ENCODE peak calls at places on chromosomes 11 and 22, in six cellular contexts. E is transverse colon, S is HFFc6, B is brain microvascular endothelial cell, H is GM12878, D is left ventricle myocardium inferior. X is an unnamed sample.

GRCh38 chr22:42039271-42039670 is 31.3 kb downstream of the NAGA start:
- DNase-seq in B (no peak), H (no peak), E (no peak), S (peak; percentile 44), D (no peak), X (peak; percentile 43)

GRCh38 chr11:58927393-58928081 is 11.8 kb upstream of the GLYATL1 start:
- DNase-seq in B (no peak), H (no peak), S (no peak), E (peak; percentile 43), D (no peak), X (peak; percentile 43)

GRCh38 chr11:35812850-35813249 is 131.0 kb upstream of the LDLRAD3 start:
- DNase-seq in H (no peak), E (no peak), S (no peak), D (peak; percentile 55), B (no peak), X (no peak)

GRCh38 chr11:63911440-63911839 is 5.5 kb downstream of the RCOR2 start:
- DNase-seq in B (no peak), S (no peak), E (no peak), H (no peak), D (no peak), X (no peak)

GRCh38 chr11:42976636-42977217 is 335.1 kb upstream of the API5 start:
- DNase-seq in D (no peak), S (no peak), B (no peak), H (no peak), E (no peak), X (no peak)

GRCh38 chr22:30882974-30883533 is 85.5 kb downstream of the MORC2 start:
- DNase-seq in D (no peak), E (no peak), B (no peak), H (no peak), S (no peak), X (no peak)

GRCh38 chr22:45709866-45710265 is 38.2 kb downstream of the ATXN10 start:
- DNase-seq in E (no peak), B (peak; percentile 37), S (peak; percentile 81), H (no peak), D (no peak), X (peak; percentile 75)

GRCh38 chr11:14015711-14016110 is 53.2 kb downstream of the SPON1 start:
- DNase-seq in H (no peak), E (no peak), S (no peak), D (no peak), B (peak; percentile 51), X (peak; percentile 80)

GRCh38 chr11:134756811-134757540 is 344.9 kb upstream of the B3GAT1 start:
- DNase-seq in S (no peak), H (no peak), B (no peak), E (no peak), D (no peak), X (no peak)

GRCh38 chr11:93476796-93477195 is 66.4 kb downstream of the SMCO4 start:
- DNase-seq in D (no peak), E (no peak), B (peak; percentile 28), S (peak; percentile 81), H (no peak), X (peak; percentile 9)

GRCh38 chr11:103798029-103798428 is 238.4 kb upstream of the DDI1 start:
- DNase-seq in D (no peak), E (no peak), H (no peak), S (peak; percentile 17), B (peak; percentile 85), X (peak; percentile 69)

GRCh38 chr22:36913431-36914382 is at the start of gene CSF2RB:
- DNase-seq in B (no peak), D (peak; percentile 43), H (no peak), E (peak; percentile 60), S (no peak), X (no peak)

GRCh38 chr11:113562576-113562975 is 87.4 kb upstream of the DRD2 start:
- DNase-seq in S (no peak), H (no peak), E (no peak), D (no peak), B (no peak), X (no peak)

GRCh38 chr11:93444671-93445073 is 98.5 kb downstream of the SMCO4 start:
- DNase-seq in B (peak; percentile 10), H (no peak), D (no peak), S (no peak), E (no peak), X (no peak)

GRCh38 chr22:24994070-24994763 is 41.7 kb downstream of the KIAA1671 start:
- DNase-seq in S (peak; percentile 53), H (no peak), B (no peak), E (peak; percentile 87), D (no peak), X (no peak)

GRCh38 chr11:40432358-40432757 is 1027.1 kb downstream of the LRRC4C start:
- DNase-seq in D (no peak), E (no peak), B (no peak), H (no peak), S (no peak), X (no peak)

GRCh38 chr22:37669586-37669985 is 5.8 kb upstream of the LGALS1 start:
- DNase-seq in D (no peak), S (peak; percentile 12), H (no peak), B (no peak), E (no peak), X (peak; percentile 55)

GRCh38 chr22:50008151-50009040 is 4.2 kb downstream of the IL17REL start:
- DNase-seq in S (no peak), E (peak; percentile 6), B (no peak), D (peak; percentile 8), H (no peak), X (no peak)

GRCh38 chr22:36385491-36386350 is 2.0 kb downstream of the MYH9 start:
- DNase-seq in E (peak; percentile 61), B (no peak), D (peak; percentile 51), S (peak; percentile 70), H (no peak), X (peak; percentile 77)

GRCh38 chr11:119479685-119480275 is 56.8 kb upstream of the THY1 start:
- DNase-seq in D (no peak), E (no peak), H (no peak), B (peak; percentile 44), S (peak; percentile 76), X (peak; percentile 70)

GRCh38 chr11:69444381-69445130 is 36.9 kb upstream of the LINC01488 start:
- DNase-seq in E (peak; percentile 40), H (no peak), D (peak; percentile 70), B (peak; percentile 82), S (peak; percentile 94), X (peak; percentile 90)

GRCh38 chr11:116219171-116219635 is 553.6 kb downstream of the BUD13 start:
- DNase-seq in S (no peak), E (peak; percentile 20), B (no peak), H (no peak), D (no peak), X (no peak)

GRCh38 chr11:100719809-100720221 is 32.7 kb downstream of the ARHGAP42 start:
- DNase-seq in S (peak; percentile 74), B (peak; percentile 90), E (peak; percentile 39), D (no peak), H (no peak), X (peak; percentile 85)

GRCh38 chr11:85766801-85767200 is 44.1 kb downstream of the SYTL2 start:
- DNase-seq in S (peak; percentile 12), B (no peak), H (no peak), D (no peak), E (no peak), X (peak; percentile 40)

GRCh38 chr11:126169291-126169690 is 42.2 kb downstream of the RPUSD4 start:
- DNase-seq in H (no peak), B (no peak), S (no peak), D (no peak), E (no peak), X (no peak)

GRCh38 chr22:46070215-46070721 is 80.1 kb upstream of the PPARA start:
- DNase-seq in H (no peak), E (peak; percentile 74), S (no peak), B (no peak), D (peak; percentile 84), X (peak; percentile 84)

GRCh38 chr11:8717876-8718753 is 35.5 kb downstream of the RPL27A start:
- DNase-seq in S (peak; percentile 87), E (peak; percentile 24), D (peak; percentile 45), H (no peak), B (peak; percentile 72), X (peak; percentile 88)

GRCh38 chr22:48968201-48968959 is 859.3 kb downstream of the BRD1 start:
- DNase-seq in D (peak; percentile 5), B (no peak), S (no peak), H (no peak), E (peak; percentile 16), X (no peak)
- TF ChIP-seq CTCF in D (no peak), B (peak; percentile 18), S (peak; percentile 34), H (peak; percentile 11), E (peak; percentile 54), X (peak; percentile 15)

GRCh38 chr22:48639021-48639795 is 1188.5 kb downstream of the BRD1 start:
- DNase-seq in B (no peak), H (no peak), S (no peak), E (no peak), D (no peak), X (no peak)

GRCh38 chr22:48636746-48637145 is 1190.9 kb downstream of the BRD1 start:
- DNase-seq in H (no peak), B (no peak), S (no peak), D (no peak), E (no peak), X (no peak)

GRCh38 chr22:48635031-48635430 is 1192.6 kb downstream of the BRD1 start:
- DNase-seq in S (no peak), B (no peak), D (no peak), E (no peak), H (no peak), X (no peak)

GRCh38 chr22:48635825-48636224 is 1191.8 kb downstream of the BRD1 start:
- DNase-seq in D (no peak), E (peak; percentile 24), S (no peak), B (no peak), H (no peak), X (no peak)

GRCh38 chr22:48637231-48637630 is 1190.4 kb downstream of the BRD1 start:
- DNase-seq in E (no peak), D (no peak), S (no peak), H (no peak), B (no peak), X (no peak)
- TF ChIP-seq CTCF in E (no peak), D (no peak), S (no peak), H (no peak), B (no peak), X (no peak)

GRCh38 chr11:68074584-68075352 is 35.9 kb downstream of the TCIRG1 start:
- DNase-seq in E (no peak), H (no peak), B (no peak), D (no peak), S (no peak), X (no peak)

GRCh38 chr11:68077617-68078592 is 39.1 kb downstream of the TCIRG1 start:
- DNase-seq in S (no peak), E (no peak), H (peak; percentile 53), D (no peak), B (no peak), X (no peak)

GRCh38 chr11:68071281-68072048 is 32.6 kb downstream of the TCIRG1 start:
- DNase-seq in B (no peak), H (no peak), E (no peak), S (no peak), D (no peak), X (no peak)

GRCh38 chr11:68081691-68082090 is 39.5 kb downstream of the CHKA start:
- DNase-seq in H (no peak), S (no peak), D (no peak), B (no peak), E (no peak), X (no peak)

GRCh38 chr11:68076371-68077042 is 37.7 kb downstream of the TCIRG1 start:
- DNase-seq in D (no peak), S (no peak), E (no peak), H (no peak), B (no peak), X (no peak)
- TF ChIP-seq CTCF in D (peak; percentile 32), S (peak; percentile 12), E (no peak), H (peak; percentile 18), B (peak; percentile 52), X (peak; percentile 9)

GRCh38 chr11:61671527-61671926 is 8.7 kb upstream of the DAGLA start:
- DNase-seq in E (peak; percentile 60), D (no peak), H (no peak), S (no peak), B (no peak), X (peak; percentile 39)
- TF ChIP-seq CTCF in E (peak; percentile 50), D (peak; percentile 40), H (no peak), S (peak; percentile 50), B (peak; percentile 68), X (peak; percentile 32)

X was measured in foreskin fibroblast.